ENCODE peak calls at places on chromosomes 7 and 10, in seven cellular contexts. H is HCT116, M is HepG2, R is A549, S is Panc1, F is K562, I is GM12878. E is an unnamed sample.

GRCh38 chr10:119337796-119338432 is 130.5 kb downstream of the GRK5 start:
- DNase-seq in H (no peak), M (no peak), R (no peak), S (no peak), F (no peak), I (no peak), E (no peak)

GRCh38 chr7:30135271-30135550 is 425 bp downstream of the MTURN start:
- DNase-seq in H (no peak), M (no peak), R (no peak), S (no peak), F (peak), I (no peak), E (no peak)

GRCh38 chr7:81926154-81926553 is 156.3 kb upstream of the HGF start:
- DNase-seq in H (no peak), M (no peak), R (no peak), S (no peak), F (no peak), I (no peak), E (no peak)

GRCh38 chr10:101007915-101008822 is 8.6 kb downstream of the LZTS2 start:
- DNase-seq in H (no peak), M (no peak), R (no peak), S (no peak), F (no peak), I (no peak), E (no peak)

GRCh38 chr7:47758546-47758945 is 176.6 kb upstream of the TNS3 start:
- DNase-seq in H (no peak), M (no peak), R (no peak), S (no peak), F (no peak), I (no peak), E (no peak)

GRCh38 chr7:138338361-138338760 is 121.7 kb upstream of the TRIM24 start:
- DNase-seq in H (no peak), M (no peak), R (no peak), S (no peak), F (no peak), I (no peak), E (no peak)

GRCh38 chr10:76405932-76406331 is 974.5 kb downstream of the LRMDA start:
- DNase-seq in H (no peak), M (no peak), R (no peak), S (no peak), F (no peak), I (no peak), E (no peak)

GRCh38 chr10:12902135-12902572 is 99.4 kb downstream of the CCDC3 start:
- DNase-seq in H (peak), M (peak), R (peak), S (peak), F (peak), I (peak), E (peak)

GRCh38 chr10:33212061-33212748 is 122.3 kb downstream of the NRP1 start:
- DNase-seq in H (no peak), M (no peak), R (no peak), S (no peak), F (no peak), I (no peak), E (no peak)

GRCh38 chr7:114842551-114843065 is 79.3 kb upstream of the MDFIC start:
- DNase-seq in H (no peak), M (no peak), R (no peak), S (no peak), F (no peak), I (no peak), E (peak)

GRCh38 chr10:68756766-68757165 is 35.7 kb downstream of the CCAR1 start:
- DNase-seq in H (no peak), M (no peak), R (no peak), S (no peak), F (no peak), I (no peak), E (no peak)

GRCh38 chr7:156827587-156828203 is 65.3 kb downstream of the LMBR1 start:
- DNase-seq in H (peak), M (no peak), R (peak), S (no peak), F (no peak), I (no peak), E (peak)

GRCh38 chr10:13961096-13961495 is 369.6 kb downstream of the FRMD4A start:
- DNase-seq in H (no peak), M (no peak), R (no peak), S (no peak), F (no peak), I (no peak), E (no peak)

GRCh38 chr10:31129261-31129660 is 97.6 kb upstream of the ZNF438 start:
- DNase-seq in H (no peak), M (no peak), R (no peak), S (no peak), F (no peak), I (no peak), E (peak)

GRCh38 chr10:75234683-75235374 is 928 bp downstream of the COMTD1 start:
- DNase-seq in H (no peak), M (no peak), R (no peak), S (no peak), F (peak), I (no peak), E (peak)

GRCh38 chr7:16564909-16565426 is 38.3 kb downstream of the LRRC72 start:
- DNase-seq in H (peak), M (peak), R (peak), S (peak), F (peak), I (peak), E (peak)

GRCh38 chr10:96090463-96090800 is 39.7 kb upstream of the ZNF518A start:
- DNase-seq in H (no peak), M (no peak), R (no peak), S (no peak), F (no peak), I (no peak), E (no peak)

GRCh38 chr7:70545214-70545613 is 586.7 kb upstream of the GALNT17 start:
- DNase-seq in H (no peak), M (no peak), R (no peak), S (no peak), F (no peak), I (no peak), E (no peak)

GRCh38 chr7:82015751-82016150 is 245.9 kb upstream of the HGF start:
- DNase-seq in H (no peak), M (no peak), R (no peak), S (no peak), F (no peak), I (no peak), E (no peak)

GRCh38 chr7:55521543-55522267 is 50.6 kb downstream of the VOPP1 start:
- DNase-seq in H (no peak), M (no peak), R (no peak), S (no peak), F (no peak), I (no peak), E (peak)

GRCh38 chr10:84149854-84150253 is 10.5 kb downstream of the GHITM start:
- DNase-seq in H (no peak), M (no peak), R (no peak), S (no peak), F (no peak), I (no peak), E (no peak)

GRCh38 chr7:74070619-74070920 is 13.0 kb upstream of the LIMK1 start:
- DNase-seq in H (no peak), M (no peak), R (no peak), S (no peak), F (peak), I (no peak), E (no peak)

GRCh38 chr10:101611506-101611905 is 23.4 kb downstream of the DPCD start:
- DNase-seq in H (no peak), M (no peak), R (no peak), S (no peak), F (no peak), I (no peak), E (no peak)

GRCh38 chr7:130387628-130388403 is 7.5 kb downstream of the CPA1 start:
- DNase-seq in H (no peak), M (no peak), R (no peak), S (no peak), F (no peak), I (no peak), E (no peak)

GRCh38 chr10:48750019-48750418 is 65.3 kb downstream of the WDFY4 start:
- DNase-seq in H (no peak), M (no peak), R (no peak), S (no peak), F (no peak), I (no peak), E (no peak)
- TF ChIP-seq REST in H (no peak), M (no peak), R (no peak), S (no peak), F (no peak), I (no peak), E (no peak)

GRCh38 chr10:80462277-80462985 is 8.3 kb downstream of the TSPAN14 start:
- DNase-seq in H (no peak), M (no peak), R (no peak), S (no peak), F (no peak), I (no peak), E (no peak)
- TF ChIP-seq REST in H (no peak), M (no peak), R (no peak), S (no peak), F (no peak), I (no peak), E (no peak)

GRCh38 chr10:787933-788651 is 98.6 kb upstream of the DIP2C start:
- DNase-seq in H (no peak), M (no peak), R (no peak), S (no peak), F (peak), I (no peak), E (no peak)

GRCh38 chr10:790821-791551 is 101.5 kb upstream of the DIP2C start:
- DNase-seq in H (no peak), M (no peak), R (no peak), S (no peak), F (no peak), I (no peak), E (no peak)

GRCh38 chr10:789831-790701 is 100.6 kb upstream of the DIP2C start:
- DNase-seq in H (no peak), M (no peak), R (no peak), S (no peak), F (peak), I (no peak), E (no peak)

GRCh38 chr10:786666-787512 is 97.4 kb upstream of the DIP2C start:
- DNase-seq in H (no peak), M (no peak), R (no peak), S (no peak), F (peak), I (no peak), E (no peak)

GRCh38 chr10:788796-789748 is 99.6 kb upstream of the DIP2C start:
- DNase-seq in H (peak), M (peak), R (peak), S (peak), F (peak), I (no peak), E (peak)
- TF ChIP-seq REST in H (no peak), M (peak), R (no peak), S (no peak), F (peak), I (no peak), E (no peak)

GRCh38 chr7:77265666-77266065 is 66.0 kb upstream of the FGL2 start:
- DNase-seq in H (no peak), M (no peak), R (no peak), S (no peak), F (no peak), I (no peak), E (no peak)
- TF ChIP-seq REST in H (no peak), M (no peak), R (no peak), S (no peak), F (no peak), I (no peak), E (no peak)

DNA sequence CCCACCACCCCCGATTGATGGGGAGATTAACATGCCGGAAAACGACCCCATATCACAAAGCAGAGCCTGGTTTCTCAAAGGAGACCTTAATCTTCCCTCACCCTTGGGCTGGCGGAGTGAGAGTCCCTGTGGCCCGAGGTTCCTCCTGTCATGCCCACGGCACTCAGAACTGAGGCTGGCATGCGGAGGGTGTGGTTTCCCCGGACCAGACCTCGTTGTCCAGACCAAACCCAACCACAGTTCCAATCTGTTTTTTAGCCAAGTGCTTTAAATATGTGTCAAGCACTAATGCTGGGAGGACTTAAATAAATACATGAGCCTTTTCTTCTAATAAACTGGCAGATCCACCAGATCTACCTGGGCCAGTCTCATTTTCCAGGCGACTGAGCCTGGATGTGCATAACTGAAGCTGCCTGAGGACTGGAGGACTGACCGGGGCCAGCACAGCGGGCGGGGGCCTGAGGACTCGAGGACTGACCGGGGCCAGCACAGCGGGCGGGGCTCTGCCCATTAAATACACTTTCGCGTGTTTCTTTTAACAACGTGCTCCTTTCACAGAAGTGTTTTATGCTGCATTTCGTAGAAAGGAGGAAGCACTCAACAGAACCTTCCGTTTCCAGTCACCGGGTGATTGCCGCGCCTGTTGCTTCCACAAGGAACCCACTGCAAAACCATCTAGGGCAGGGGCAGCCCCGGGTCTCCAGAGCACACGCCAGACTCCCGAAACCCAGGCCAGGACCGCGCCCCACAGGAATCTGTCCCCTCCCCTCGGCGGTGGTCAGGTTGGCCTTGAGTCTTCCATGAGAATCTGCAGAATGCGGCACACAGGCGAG is 334.6 kb downstream of the PTPRN2 start:
- DNase-seq in H (no peak), M (no peak), R (no peak), S (no peak), F (no peak), I (no peak), E (no peak)
- TF ChIP-seq REST in H (no peak), M (no peak), R (no peak), S (no peak), F (no peak), I (no peak), E (no peak)

GRCh38 chr7:79180533-79180932 is 272.9 kb downstream of the MAGI2 start:
- DNase-seq in H (no peak), M (no peak), R (no peak), S (no peak), F (no peak), I (no peak), E (no peak)

GRCh38 chr7:79185605-79186004 is 267.9 kb downstream of the MAGI2 start:
- DNase-seq in H (no peak), M (no peak), R (no peak), S (no peak), F (no peak), I (no peak), E (no peak)

GRCh38 chr7:79176859-79177477 is 276.5 kb downstream of the MAGI2 start:
- DNase-seq in H (peak), M (peak), R (peak), S (peak), F (no peak), I (no peak), E (peak)

DNA sequence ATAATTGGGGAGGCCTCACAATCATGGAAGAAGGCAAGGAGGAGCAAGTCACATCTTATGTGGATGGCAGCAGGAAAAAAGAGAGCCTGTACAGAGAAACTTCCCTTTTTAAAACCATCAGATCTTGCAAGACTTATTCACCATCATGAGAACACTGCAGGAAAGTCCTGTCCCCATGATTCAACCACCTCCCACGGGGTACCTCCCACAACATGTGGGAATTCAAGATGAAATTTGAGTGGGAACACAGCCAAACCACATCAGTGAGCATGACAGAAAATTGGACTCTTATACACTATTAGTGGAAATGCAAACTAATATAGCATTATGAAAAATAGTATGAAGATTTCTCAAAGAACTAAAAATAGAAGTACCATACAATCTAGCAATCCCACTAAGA is 271.2 kb downstream of the MAGI2 start:
- DNase-seq in H (no peak), M (no peak), R (no peak), S (no peak), F (no peak), I (no peak), E (no peak)
- TF ChIP-seq REST in H (no peak), M (no peak), R (no peak), S (no peak), F (no peak), I (no peak), E (no peak)

DNA sequence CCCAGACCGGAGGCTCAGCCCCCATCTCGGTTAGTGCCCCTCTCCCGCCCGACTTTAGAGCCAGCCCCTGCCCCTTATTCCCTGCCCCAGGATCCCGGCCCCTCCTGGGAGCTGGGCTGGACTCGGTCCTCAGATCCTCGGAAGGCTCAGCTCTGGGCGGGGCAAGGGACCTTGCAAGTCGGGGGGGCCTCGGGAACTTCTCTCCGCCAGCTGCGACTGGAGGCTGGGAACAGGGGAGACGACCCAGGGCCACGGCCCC is 2.5 kb downstream of the ADIRF start:
- DNase-seq in H (no peak), M (no peak), R (no peak), S (no peak), F (no peak), I (no peak), E (peak)
- TF ChIP-seq REST in H (no peak), M (no peak), R (no peak), S (no peak), F (no peak), I (no peak), E (no peak)

GRCh38 chr7:122219253-122219865 is 75.3 kb upstream of the AASS start:
- DNase-seq in H (peak), M (peak), R (no peak), S (peak), F (no peak), I (no peak), E (peak)
- TF ChIP-seq REST in H (no peak), M (no peak), R (no peak), S (no peak), F (no peak), I (no peak), E (no peak)

DNA sequence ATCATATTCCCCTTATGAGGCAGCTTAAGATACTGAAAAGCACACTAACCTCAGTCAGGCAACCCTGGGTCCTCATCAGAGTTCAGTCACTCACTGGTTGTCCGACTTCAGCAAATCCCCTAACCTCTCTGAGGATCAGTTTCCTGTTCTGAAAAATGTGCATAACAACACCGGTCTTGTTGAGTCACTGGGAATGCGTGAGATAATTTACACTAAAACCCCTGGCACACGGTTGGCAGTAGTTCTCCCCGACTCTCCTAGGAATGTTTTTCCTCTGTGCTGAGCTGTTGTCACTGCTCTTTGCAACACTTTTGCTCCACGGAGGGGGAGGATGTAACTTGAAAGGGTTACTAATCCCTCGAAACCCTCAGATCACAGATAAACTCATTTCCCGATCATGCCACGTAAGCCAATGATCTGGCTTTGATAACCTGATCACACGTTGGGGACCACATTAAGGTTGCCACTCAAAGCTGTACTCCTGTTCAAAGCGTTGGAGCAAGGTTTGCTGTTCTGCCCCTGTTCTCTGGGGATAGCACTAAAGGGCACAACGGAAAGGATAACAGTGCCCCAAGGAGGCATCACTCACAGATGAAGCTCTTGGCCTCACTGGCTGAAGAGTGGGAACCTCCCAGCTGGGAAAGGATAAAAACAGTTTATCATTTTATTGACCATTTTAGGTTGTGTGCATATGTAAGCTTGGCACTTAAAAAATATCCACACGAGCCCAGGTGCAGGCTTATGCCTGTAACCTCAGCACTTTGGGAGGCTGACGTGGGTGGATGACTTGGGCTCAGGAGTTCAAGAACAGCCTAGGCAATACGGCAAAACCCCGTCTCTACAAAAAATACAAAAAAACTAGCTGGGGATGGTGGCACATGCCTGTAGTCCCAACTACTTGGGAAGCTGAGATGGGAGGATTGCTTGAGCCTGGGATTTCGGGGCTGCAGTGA is 5.0 kb upstream of the RBM17 start:
- DNase-seq in H (no peak), M (no peak), R (no peak), S (no peak), F (no peak), I (no peak), E (no peak)
- TF ChIP-seq REST in H (no peak), M (no peak), R (no peak), S (no peak), F (no peak), I (no peak), E (no peak)

E was measured in GM23338.